ENCODE peak calls at places on chromosomes 1 and 21, in seven cellular contexts. C is endodermal cell; D is neural crest cell; R is body of pancreas; B is osteocyte; W is SW 1271; X is stimulated activated CD8-positive, alpha-beta memory T cell treated with anti-CD3 and anti-CD28 coated beads, Interleukin-15, amount 100 ng/mL, for 4 hours. H is an unnamed sample.

GRCh38 chr21:39612233-39613028 is at the start of gene B3GALT5:
- DNase-seq in C (peak), D (peak), R (peak), B (no peak), W (no peak), X (no peak), H (peak)

GRCh38 chr1:174812656-174813055 is 187.1 kb upstream of the CACYBP start:
- DNase-seq in C (peak), D (no peak), R (no peak), B (no peak), W (no peak), X (no peak), H (no peak)

GRCh38 chr1:231359113-231359512 is 21.0 kb downstream of the SPRTN start:
- DNase-seq in C (no peak), D (no peak), R (no peak), B (no peak), W (no peak), X (no peak), H (no peak)

GRCh38 chr1:242890211-242890741 is 364.8 kb downstream of the CEP170 start:
- DNase-seq in C (peak), D (peak), R (no peak), B (no peak), W (no peak), X (no peak), H (peak)

GRCh38 chr1:155981266-155982088 is 3.1 kb upstream of the ARHGEF2 start:
- DNase-seq in C (no peak), D (no peak), R (no peak), B (no peak), W (no peak), X (no peak), H (no peak)

GRCh38 chr1:231682761-231683160 is 56.2 kb downstream of the DISC1 start:
- DNase-seq in C (no peak), D (no peak), R (no peak), B (no peak), W (no peak), X (no peak), H (no peak)

GRCh38 chr1:53069265-53069662 is 7.3 kb downstream of the PODN start:
- DNase-seq in C (peak), D (no peak), R (peak), B (no peak), W (no peak), X (no peak), H (no peak)

GRCh38 chr1:54108156-54108555 is 44.6 kb downstream of the CDCP2 start:
- DNase-seq in C (no peak), D (no peak), R (no peak), B (no peak), W (no peak), X (no peak), H (no peak)

GRCh38 chr1:17622823-17623222 is 83.3 kb downstream of the ARHGEF10L start:
- DNase-seq in C (no peak), D (no peak), R (no peak), B (no peak), W (no peak), X (no peak), H (no peak)

GRCh38 chr1:99992760-99993467 is 23.1 kb downstream of the SLC35A3 start:
- DNase-seq in C (no peak), D (no peak), R (no peak), B (no peak), W (no peak), X (no peak), H (no peak)

GRCh38 chr1:60859111-60859510 is 223.2 kb upstream of the NFIA start:
- DNase-seq in C (no peak), D (no peak), R (no peak), B (no peak), W (no peak), X (no peak), H (no peak)

GRCh38 chr1:26059906-26060305 is 7.5 kb downstream of the TRIM63 start:
- DNase-seq in C (no peak), D (no peak), R (no peak), B (no peak), W (no peak), X (no peak), H (no peak)

GRCh38 chr1:194069168-194069830 is 882.9 kb upstream of the B3GALT2 start:
- DNase-seq in C (no peak), D (no peak), R (no peak), B (no peak), W (no peak), X (no peak), H (no peak)

GRCh38 chr21:36545776-36546511 is 66.0 kb upstream of the CLDN14 start:
- DNase-seq in C (no peak), D (no peak), R (no peak), B (no peak), W (no peak), X (no peak), H (no peak)

GRCh38 chr1:235018720-235019444 is 109.8 kb downstream of the TOMM20 start:
- DNase-seq in C (no peak), D (no peak), R (no peak), B (no peak), W (no peak), X (no peak), H (no peak)

GRCh38 chr1:8133190-8133589 is 107.1 kb upstream of the ERRFI1 start:
- DNase-seq in C (no peak), D (no peak), R (no peak), B (no peak), W (no peak), X (no peak), H (no peak)

GRCh38 chr1:87398644-87399043 is 70.0 kb downstream of the LMO4 start:
- DNase-seq in C (no peak), D (no peak), R (no peak), B (no peak), W (no peak), X (no peak), H (no peak)

GRCh38 chr1:41823453-41823852 is 95.3 kb downstream of the HIVEP3 start:
- DNase-seq in C (peak), D (peak), R (no peak), B (no peak), W (no peak), X (no peak), H (peak)

GRCh38 chr1:1614204-1614953 is 921 bp upstream of the MIB2 start:
- DNase-seq in C (peak), D (no peak), R (peak), B (no peak), W (no peak), X (peak), H (no peak)